ENCODE peak calls at places on chromosomes 3 and 15, in six cellular contexts. I is HepG2, T is IMR-90, H is neural crest cell, W is WERI-Rb-1, A is Peyer's patch. K is an unnamed sample.

GRCh38 chr3:77372634-77373346 is 332.9 kb downstream of the ROBO2 start:
- DNase-seq in A (no peak), W (no peak), T (no peak), H (no peak), I (no peak), K (no peak)

GRCh38 chr15:65731926-65732325 is 60.2 kb downstream of the DENND4A start:
- DNase-seq in A (no peak), T (peak), I (no peak), H (no peak), W (no peak), K (no peak)

GRCh38 chr3:150639262-150639661 is 36.1 kb downstream of the SELENOT start:
- DNase-seq in H (no peak), A (no peak), I (no peak), W (no peak), T (peak), K (no peak)

GRCh38 chr3:67640023-67640660 is 14.3 kb downstream of the SUCLG2 start:
- DNase-seq in I (no peak), A (no peak), W (no peak), T (peak), H (no peak), K (no peak)

GRCh38 chr15:64284037-64284436 is 71.9 kb downstream of the CSNK1G1 start:
- DNase-seq in T (peak), W (no peak), I (no peak), A (no peak), H (no peak), K (no peak)

GRCh38 chr15:87755226-87755625 is 501.3 kb downstream of the NTRK3 start:
- DNase-seq in T (no peak), I (no peak), A (no peak), H (no peak), W (no peak), K (no peak)

GRCh38 chr15:85024003-85024402 is 42.3 kb downstream of the PDE8A start:
- DNase-seq in H (no peak), T (no peak), W (no peak), A (no peak), I (no peak), K (no peak)

GRCh38 chr3:40292637-40293036 is 16.9 kb upstream of the EIF1B start:
- DNase-seq in I (no peak), H (peak), A (no peak), W (no peak), T (no peak), K (no peak)

GRCh38 chr3:44954962-44955361 is 21.0 kb downstream of the ZDHHC3 start:
- DNase-seq in T (peak), W (no peak), H (no peak), A (no peak), I (peak), K (no peak)

GRCh38 chr3:142029791-142030190 is 119.6 kb downstream of the TFDP2 start:
- DNase-seq in T (no peak), A (no peak), W (no peak), I (no peak), H (no peak), K (no peak)

GRCh38 chr3:111338059-111338698 is 203.8 kb upstream of the CD96 start:
- DNase-seq in W (peak), A (no peak), T (peak), I (peak), H (peak), K (peak)

GRCh38 chr3:150889105-150889504 is 16.1 kb downstream of the MINDY4B start:
- DNase-seq in W (no peak), A (no peak), T (no peak), H (no peak), I (no peak), K (no peak)

GRCh38 chr3:126535636-126536035 is 11.7 kb downstream of the CHST13 start:
- DNase-seq in T (no peak), W (no peak), A (peak), I (no peak), H (no peak), K (peak)

GRCh38 chr15:73924258-73924921 is 1.9 kb upstream of the LOXL1 start:
- DNase-seq in W (peak), A (peak), H (no peak), T (peak), I (no peak), K (peak)

GRCh38 chr3:160941885-160942494 is 163.2 kb downstream of the B3GALNT1 start:
- DNase-seq in I (peak), T (peak), A (no peak), W (peak), H (peak), K (peak)

GRCh38 chr15:49279481-49280186 is 109.6 kb downstream of the GALK2 start:
- DNase-seq in T (no peak), I (no peak), W (no peak), H (no peak), A (no peak), K (no peak)

GRCh38 chr15:77840962-77841361 is 208.2 kb upstream of the LINGO1 start:
- DNase-seq in H (no peak), I (no peak), T (peak), A (peak), W (no peak), K (no peak)

GRCh38 chr15:42344763-42345162 is 14.5 kb upstream of the CAPN3 start:
- DNase-seq in T (peak), W (no peak), A (no peak), I (no peak), H (no peak), K (no peak)

GRCh38 chr15:100008258-100008657 is 275.0 kb upstream of the LYSMD4 start:
- DNase-seq in I (no peak), W (no peak), A (no peak), H (no peak), T (no peak), K (no peak)

GRCh38 chr3:76679510-76679909 is 360.4 kb upstream of the ROBO2 start:
- DNase-seq in A (no peak), T (no peak), W (no peak), H (no peak), I (peak), K (no peak)

GRCh38 chr3:65004316-65004715 is 316.5 kb upstream of the ADAMTS9 start:
- DNase-seq in A (no peak), W (no peak), I (no peak), H (no peak), T (no peak), K (no peak)

GRCh38 chr3:45781841-45782240 is 14.5 kb downstream of the SLC6A20 start:
- DNase-seq in T (no peak), W (no peak), H (no peak), A (no peak), I (no peak), K (no peak)

GRCh38 chr15:90201944-90202375 is 830 bp downstream of the SEMA4B start:
- DNase-seq in W (no peak), T (no peak), H (no peak), A (no peak), I (no peak), K (peak)

GRCh38 chr3:195403841-195404408 is 38.9 kb downstream of the ACAP2 start:
- DNase-seq in I (no peak), H (no peak), A (no peak), T (peak), W (no peak), K (no peak)

GRCh38 chr3:4504340-4505261 is 11.5 kb downstream of the ITPR1 start:
- DNase-seq in I (no peak), H (no peak), W (no peak), T (no peak), A (no peak), K (no peak)

GRCh38 chr15:57607570-57608000 is 15.9 kb downstream of the MYZAP start:
- DNase-seq in A (peak), W (no peak), I (peak), H (no peak), T (no peak), K (no peak)

GRCh38 chr15:64825081-64825430 is 391 bp downstream of the PIF1 start:
- DNase-seq in I (no peak), A (no peak), W (no peak), H (no peak), T (no peak), K (no peak)

GRCh38 chr3:197317250-197317963 is 19.0 kb upstream of the DLG1 start:
- DNase-seq in W (no peak), T (peak), H (no peak), A (no peak), I (no peak), K (no peak)

GRCh38 chr15:78934063-78935023 is 10.5 kb downstream of the CTSH start:
- DNase-seq in A (no peak), H (no peak), W (no peak), I (no peak), T (no peak), K (no peak)

GRCh38 chr15:99504823-99505551 is 60.8 kb upstream of the MEF2A start:
- DNase-seq in W (no peak), I (peak), A (no peak), H (no peak), T (peak), K (no peak)

GRCh38 chr15:85527907-85528306 is 147.5 kb downstream of the AKAP13 start:
- DNase-seq in T (peak), I (no peak), W (no peak), H (no peak), A (no peak), K (no peak)

GRCh38 chr3:56321383-56321782 is 146.9 kb downstream of the ERC2 start:
- DNase-seq in T (no peak), I (no peak), W (no peak), A (no peak), H (no peak), K (no peak)

GRCh38 chr15:49723981-49724380 is 103.1 kb downstream of the DTWD1 start:
- DNase-seq in I (no peak), T (no peak), H (no peak), W (no peak), A (no peak), K (no peak)

GRCh38 chr15:42385206-42385979 is 26.1 kb downstream of the CAPN3 start:
- DNase-seq in W (peak), I (peak), T (peak), A (no peak), H (peak), K (peak)

GRCh38 chr3:10140996-10141546 is 507 bp upstream of the VHL start:
- DNase-seq in H (peak), W (no peak), I (no peak), A (no peak), T (no peak), K (no peak)

GRCh38 chr3:135229018-135229495 is 434.0 kb downstream of the EPHB1 start:
- DNase-seq in W (peak), A (peak), H (no peak), I (no peak), T (no peak), K (no peak)
- TF ChIP-seq CTCF in W (peak), A (peak), H (no peak), I (no peak), T (no peak), K (no peak)

GRCh38 chr3:53940651-53941050 is 49.0 kb upstream of the SELENOK start:
- DNase-seq in H (no peak), I (no peak), T (no peak), A (no peak), W (no peak), K (no peak)

GRCh38 chr3:53944019-53944418 is 52.4 kb upstream of the SELENOK start:
- DNase-seq in I (no peak), T (no peak), H (no peak), W (no peak), A (no peak), K (no peak)

GRCh38 chr3:53941174-53941573 is 49.5 kb upstream of the SELENOK start:
- DNase-seq in A (no peak), T (peak), H (no peak), W (no peak), I (no peak), K (no peak)

GRCh38 chr3:53939081-53939582 is 47.5 kb upstream of the SELENOK start:
- DNase-seq in I (no peak), A (no peak), W (peak), H (no peak), T (no peak), K (no peak)

DNA sequence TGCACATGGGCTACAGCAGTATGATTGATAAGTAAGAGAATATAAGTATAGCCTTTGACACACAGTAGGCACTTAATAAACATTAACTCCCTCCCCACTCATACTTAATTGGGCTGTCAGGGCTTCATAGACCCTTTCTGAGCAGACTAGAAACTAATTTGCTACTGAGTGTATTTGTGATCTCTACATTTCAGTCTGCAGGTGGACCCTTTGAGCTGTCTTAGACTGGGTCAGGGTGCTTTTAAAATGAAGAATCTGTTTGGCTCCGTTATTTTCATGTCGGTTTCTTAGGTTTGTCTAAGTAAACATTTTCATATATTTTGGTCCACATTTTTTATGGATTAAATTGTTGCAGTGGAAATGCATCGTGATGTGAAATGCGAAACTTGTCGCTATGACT is 50.3 kb upstream of the SELENOK start:
- DNase-seq in A (no peak), T (no peak), H (no peak), I (no peak), W (peak), K (no peak)
- TF ChIP-seq CTCF in A (no peak), T (no peak), H (no peak), I (no peak), W (peak), K (no peak)

DNA sequence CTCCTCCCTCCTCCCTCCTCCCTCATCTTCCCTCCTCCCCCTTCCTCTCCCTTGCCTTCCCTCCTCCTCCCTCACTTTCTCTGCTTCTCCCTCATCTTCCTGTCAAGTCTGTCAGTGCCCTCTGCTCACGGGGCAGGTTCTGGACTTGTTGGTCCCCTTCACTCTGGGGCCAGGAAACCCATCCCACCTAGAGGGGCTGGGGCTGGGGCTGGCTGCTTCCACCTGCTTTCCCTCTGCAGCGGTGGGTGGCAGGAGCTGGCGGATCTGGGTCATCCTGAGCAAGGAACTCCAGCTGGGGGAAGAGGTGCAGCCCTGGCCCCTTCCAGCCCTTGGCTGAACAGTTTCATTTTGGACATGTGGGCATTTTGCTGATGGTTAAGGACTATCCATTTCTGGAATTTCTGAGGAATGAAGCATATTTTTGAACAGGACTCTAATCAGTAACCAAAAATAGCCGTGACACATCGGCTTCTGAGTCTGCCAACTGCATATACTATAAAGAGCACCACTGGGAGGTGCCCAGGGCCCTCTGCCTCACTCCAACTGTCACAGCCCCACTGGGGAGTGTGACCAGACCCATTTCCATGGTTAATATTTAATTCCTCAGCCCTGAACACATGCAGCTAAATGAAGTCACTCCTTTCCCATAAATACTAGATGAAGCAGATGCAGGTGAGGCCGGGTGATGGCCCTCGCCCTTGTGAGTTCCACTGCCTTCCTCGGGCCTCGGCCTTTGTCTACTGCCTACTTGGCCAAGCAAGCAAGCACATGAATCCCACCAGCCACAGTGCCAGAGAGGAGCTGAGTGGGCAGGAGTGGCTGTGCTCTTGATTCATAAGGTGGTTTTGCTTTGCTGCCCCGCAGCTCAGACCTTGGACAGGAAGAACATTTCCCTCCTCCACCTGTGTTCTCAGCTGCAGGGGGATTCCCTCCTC is 39.8 kb downstream of the CHDH start:
- DNase-seq in H (no peak), W (no peak), I (peak), T (peak), A (peak), K (peak)
- TF ChIP-seq CTCF in H (no peak), W (no peak), I (no peak), T (peak), A (peak), K (no peak)

DNA sequence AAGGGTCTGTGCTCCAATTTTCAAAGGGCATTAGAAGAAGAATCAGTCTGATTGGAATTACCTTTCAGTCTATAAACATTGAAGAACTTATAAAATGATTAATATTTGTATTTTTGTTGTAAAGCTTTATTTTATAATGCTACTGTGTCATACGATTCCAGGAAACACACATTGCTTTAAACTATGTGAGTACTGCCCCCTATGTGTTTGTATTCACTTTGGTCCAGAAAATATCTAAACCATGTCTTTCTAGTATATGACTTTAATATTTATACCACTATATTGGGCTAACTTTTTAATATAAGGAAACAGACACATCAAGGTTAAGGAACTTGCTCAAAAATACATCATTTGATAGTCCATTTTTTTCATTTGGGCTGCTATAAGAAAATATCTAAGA is 3.2 kb upstream of the RIOX2 start:
- DNase-seq in I (no peak), W (no peak), T (no peak), H (no peak), A (no peak), K (no peak)
- TF ChIP-seq CTCF in I (no peak), W (no peak), T (peak), H (peak), A (no peak), K (peak)

GRCh38 chr3:127857270-127857801 is 35.0 kb upstream of the MGLL start:
- DNase-seq in T (peak), A (no peak), H (no peak), I (no peak), W (no peak), K (no peak)
- TF ChIP-seq CTCF in T (no peak), A (no peak), H (no peak), I (no peak), W (peak), K (no peak)

GRCh38 chr3:908839-909238 is 184.0 kb upstream of the CNTN6 start:
- DNase-seq in H (no peak), A (no peak), I (no peak), T (no peak), W (peak), K (peak)
- TF ChIP-seq CTCF in H (peak), A (no peak), I (no peak), T (no peak), W (peak), K (peak)

DNA sequence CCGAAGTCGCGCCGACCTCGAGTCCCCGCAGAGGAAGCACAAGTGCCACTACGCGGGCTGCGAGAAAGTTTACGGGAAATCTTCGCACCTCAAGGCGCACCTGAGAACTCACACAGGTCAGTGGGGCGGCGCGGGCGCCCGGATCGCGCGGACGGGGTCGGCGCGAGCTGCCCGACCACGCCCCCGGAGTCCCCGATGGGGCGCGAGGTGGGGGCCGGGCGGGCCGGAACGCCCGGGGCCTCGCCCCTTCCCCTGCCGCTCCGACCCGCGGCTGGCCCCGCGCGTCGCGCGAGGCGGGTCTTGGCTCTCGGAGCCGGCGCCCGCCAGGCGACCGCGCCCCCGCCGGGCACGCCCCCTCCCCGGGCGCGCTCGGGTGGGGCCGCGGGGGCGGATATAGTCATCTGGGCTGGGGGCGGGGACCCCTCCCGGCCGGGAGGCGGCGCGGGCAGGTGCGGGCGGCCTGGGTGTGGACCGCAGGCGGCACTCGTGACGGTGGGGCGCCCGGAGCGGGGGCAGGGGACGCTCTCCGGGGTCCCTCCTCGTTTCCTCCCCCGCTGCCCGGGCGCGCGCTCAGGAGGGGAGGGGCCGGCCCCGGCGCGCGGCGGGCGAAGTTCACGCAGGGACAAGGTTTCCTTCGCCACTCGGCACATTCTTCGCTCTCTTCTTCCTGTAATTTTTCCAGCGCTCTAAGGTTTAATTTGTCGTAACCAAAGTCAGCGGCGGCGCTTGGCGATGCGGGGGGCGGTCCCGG is 1.2 kb downstream of the KLF13 start:
- DNase-seq in I (peak), T (peak), W (peak), H (peak), A (peak), K (peak)
- TF ChIP-seq CTCF in I (no peak), T (no peak), W (no peak), H (no peak), A (peak), K (no peak)

GRCh38 chr15:56248276-56248675 is 4.6 kb upstream of the RFX7 start:
- DNase-seq in T (no peak), H (no peak), I (no peak), W (no peak), A (no peak), K (no peak)

GRCh38 chr15:56247266-56247665 is 3.6 kb upstream of the RFX7 start:
- DNase-seq in I (no peak), T (no peak), W (no peak), H (no peak), A (no peak), K (no peak)

GRCh38 chr15:56251315-56252091 is 7.8 kb upstream of the RFX7 start:
- DNase-seq in A (no peak), T (no peak), H (no peak), W (peak), I (no peak), K (no peak)

GRCh38 chr15:56250626-56251025 is 6.9 kb upstream of the RFX7 start:
- DNase-seq in T (no peak), A (no peak), H (no peak), I (no peak), W (no peak), K (no peak)

DNA sequence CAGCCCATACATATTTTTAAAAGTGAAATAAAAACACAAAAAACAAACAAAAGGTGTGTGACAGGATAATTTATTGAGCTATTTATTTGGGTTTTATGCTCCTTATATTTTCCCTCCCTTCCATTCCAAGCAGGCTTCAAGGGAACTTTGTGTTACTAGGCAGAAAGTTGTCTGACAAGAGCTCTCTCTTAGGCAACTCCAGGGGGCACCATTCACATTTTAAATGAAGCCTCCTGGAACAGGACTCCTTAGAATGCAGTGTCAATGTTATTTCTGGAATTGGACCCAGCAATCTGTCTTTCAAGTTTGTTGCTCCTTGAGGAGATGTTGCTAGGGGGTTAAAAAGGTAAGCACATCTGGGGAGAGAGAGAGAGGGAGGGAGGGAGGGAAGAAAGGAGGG is 5.4 kb upstream of the RFX7 start:
- DNase-seq in T (peak), A (no peak), I (peak), W (peak), H (no peak), K (no peak)
- TF ChIP-seq CTCF in T (peak), A (peak), I (peak), W (peak), H (peak), K (peak)

GRCh38 chr3:175485436-175485835 is 626.3 kb downstream of the NAALADL2 start:
- DNase-seq in T (no peak), A (no peak), W (no peak), I (no peak), H (no peak), K (no peak)
- TF ChIP-seq CTCF in T (no peak), A (no peak), W (no peak), I (no peak), H (no peak), K (peak)